ENCODE peak calls at places on chromosomes 16 and 17, in four cellular contexts. N is right atrium auricular region, C is kidney, B is mesothelial cell of epicardium. Y is an unnamed sample.

GRCh38 chr16:48617711-48618148 is 7.8 kb upstream of the N4BP1 start:
- DNase-seq in N (peak), C (no peak), B (no peak), Y (no peak)

GRCh38 chr16:57574646-57575467 is 32.4 kb downstream of the ADGRG5 start:
- DNase-seq in N (peak), C (peak), B (no peak), Y (peak)

GRCh38 chr17:8371786-8372185 is 4.7 kb downstream of the KRABD2 start:
- DNase-seq in N (no peak), C (no peak), B (no peak), Y (no peak)

GRCh38 chr17:51662204-51663056 is 402.1 kb downstream of the UTP18 start:
- DNase-seq in N (no peak), C (no peak), B (no peak), Y (no peak)

GRCh38 chr16:4461250-4462085 is 13.0 kb downstream of the NMRAL1 start:
- DNase-seq in N (no peak), C (no peak), B (no peak), Y (no peak)

GRCh38 chr17:50926523-50926922 is 60.4 kb upstream of the TOB1 start:
- DNase-seq in N (no peak), C (peak), B (no peak), Y (no peak)

GRCh38 chr17:2239882-2240430 is 63.6 kb downstream of the SMG6 start:
- DNase-seq in N (peak), C (no peak), B (no peak), Y (no peak)

GRCh38 chr16:22152316-22152715 is 10.0 kb upstream of the SDR42E2 start:
- DNase-seq in N (no peak), C (no peak), B (no peak), Y (no peak)

GRCh38 chr16:11024333-11025053 is 80.1 kb downstream of the CLEC16A start:
- DNase-seq in N (no peak), C (no peak), B (no peak), Y (no peak)

GRCh38 chr17:67841992-67842391 is 16.7 kb downstream of the BPTF start:
- DNase-seq in N (no peak), C (no peak), B (no peak), Y (no peak)

GRCh38 chr17:80104956-80105375 is 3.6 kb downstream of the GAA start:
- DNase-seq in N (no peak), C (peak), B (peak), Y (no peak)

GRCh38 chr17:77393867-77394539 is 253.2 kb downstream of the SEC14L1 start:
- DNase-seq in N (no peak), C (no peak), B (no peak), Y (no peak)

GRCh38 chr17:32807577-32807976 is 69.3 kb downstream of the MYO1D start:
- DNase-seq in N (no peak), C (no peak), B (no peak), Y (no peak)

GRCh38 chr17:39813631-39814030 is 50.5 kb downstream of the IKZF3 start:
- DNase-seq in N (no peak), C (no peak), B (no peak), Y (no peak)

GRCh38 chr16:87178977-87179376 is 138.2 kb downstream of the C16orf95 start:
- DNase-seq in N (no peak), C (peak), B (no peak), Y (no peak)

GRCh38 chr17:17156511-17156910 is 49.6 kb downstream of the PLD6 start:
- DNase-seq in N (no peak), C (no peak), B (no peak), Y (no peak)

GRCh38 chr17:35345926-35346771 is 27.3 kb downstream of the SLFN11 start:
- DNase-seq in N (peak), C (peak), B (no peak), Y (no peak)

GRCh38 chr17:74686761-74687160 is 26.0 kb downstream of the CD300LF start:
- DNase-seq in N (no peak), C (no peak), B (no peak), Y (no peak)

GRCh38 chr17:63497708-63498483 is 21.0 kb downstream of the ACE start:
- DNase-seq in N (no peak), C (no peak), B (no peak), Y (no peak)
- TF ChIP-seq CTCF in N (no peak), C (peak), B (no peak), Y (no peak)

GRCh38 chr17:21213005-21213404 is 956 bp downstream of the TMEM11 start:
- DNase-seq in N (no peak), C (no peak), B (no peak), Y (no peak)

GRCh38 chr17:21211825-21212479 is 2.0 kb downstream of the TMEM11 start:
- DNase-seq in N (no peak), C (no peak), B (no peak), Y (no peak)

GRCh38 chr17:21214015-21214776 is at the start of gene TMEM11:
- DNase-seq in N (peak), C (peak), B (peak), Y (peak)

GRCh38 chr17:21214777-21215541 is 998 bp upstream of the TMEM11 start:
- DNase-seq in N (no peak), C (no peak), B (no peak), Y (no peak)

GRCh38 chr17:21213491-21214014 is 408 bp downstream of the TMEM11 start:
- DNase-seq in N (no peak), C (peak), B (no peak), Y (no peak)
- TF ChIP-seq CTCF in N (no peak), C (no peak), B (no peak), Y (no peak)

GRCh38 chr17:59618894-59619312 is 792 bp upstream of the CLTC start:
- DNase-seq in N (no peak), C (no peak), B (no peak), Y (no peak)
- TF ChIP-seq CTCF in N (no peak), C (no peak), B (no peak), Y (no peak)

GRCh38 chr17:49438439-49438861 is 23.8 kb upstream of the PHB1 start:
- DNase-seq in N (no peak), C (no peak), B (no peak), Y (no peak)

GRCh38 chr17:49439673-49440571 is 25.2 kb upstream of the PHB1 start:
- DNase-seq in N (no peak), C (no peak), B (no peak), Y (no peak)

GRCh38 chr17:49439305-49439672 is 24.6 kb upstream of the PHB1 start:
- DNase-seq in N (no peak), C (no peak), B (no peak), Y (no peak)

GRCh38 chr17:49437696-49438438 is 23.2 kb upstream of the PHB1 start:
- DNase-seq in N (no peak), C (no peak), B (no peak), Y (no peak)

GRCh38 chr17:49438885-49439284 is 24.2 kb upstream of the PHB1 start:
- DNase-seq in N (no peak), C (no peak), B (no peak), Y (no peak)
- TF ChIP-seq CTCF in N (no peak), C (no peak), B (no peak), Y (no peak)